ENCODE peak calls at places on chromosomes 12 and 14, in six cellular contexts. One of them, this sample, is unnamed.

GRCh38 chr14:32947081-32947480 is 8.4 kb downstream of the NPAS3 start:
- DNase-seq in MV-4-11: no peak
- DNase-seq in hypothalamus: no peak
- DNase-seq in OCI-M1: no peak
- DNase-seq in GM10248: no peak
- DNase-seq in PC-9: no peak
- DNase-seq in this sample: no peak

GRCh38 chr14:74019743-74020142 is 594 bp downstream of the BBOF1 start:
- DNase-seq in OCI-M1: peak; percentile 23
- DNase-seq in GM10248: no peak
- DNase-seq in MV-4-11: no peak
- DNase-seq in PC-9: peak; percentile 7
- DNase-seq in hypothalamus: no peak
- DNase-seq in this sample: no peak

GRCh38 chr12:52230364-52231281 is 2.4 kb upstream of the KRT7 start:
- DNase-seq in hypothalamus: no peak
- DNase-seq in MV-4-11: no peak
- DNase-seq in GM10248: no peak
- DNase-seq in PC-9: peak; percentile 85
- DNase-seq in OCI-M1: no peak
- DNase-seq in this sample: no peak

GRCh38 chr14:93319958-93320357 is 12.9 kb downstream of the BTBD7 start:
- DNase-seq in GM10248: no peak
- DNase-seq in OCI-M1: peak; percentile 46
- DNase-seq in hypothalamus: no peak
- DNase-seq in PC-9: no peak
- DNase-seq in MV-4-11: peak; percentile 30
- DNase-seq in this sample: no peak

GRCh38 chr12:70719672-70720420 is 82.6 kb upstream of the PTPRB start:
- DNase-seq in PC-9: no peak
- DNase-seq in MV-4-11: peak; percentile 1
- DNase-seq in GM10248: peak; percentile 30
- DNase-seq in OCI-M1: peak; percentile 60
- DNase-seq in hypothalamus: no peak
- DNase-seq in this sample: peak; percentile 45

GRCh38 chr12:131010376-131011131 is 56.8 kb downstream of the ADGRD1 start:
- DNase-seq in GM10248: no peak
- DNase-seq in MV-4-11: no peak
- DNase-seq in PC-9: no peak
- DNase-seq in OCI-M1: no peak
- DNase-seq in hypothalamus: no peak
- DNase-seq in this sample: no peak

GRCh38 chr12:47054659-47055058 is 24.8 kb upstream of the PCED1B start:
- DNase-seq in GM10248: no peak
- DNase-seq in PC-9: no peak
- DNase-seq in OCI-M1: peak; percentile 50
- DNase-seq in MV-4-11: peak; percentile 26
- DNase-seq in hypothalamus: no peak
- DNase-seq in this sample: no peak

GRCh38 chr14:37985826-37986470 is 221.8 kb upstream of the SSTR1 start:
- DNase-seq in PC-9: peak; percentile 15
- DNase-seq in MV-4-11: peak; percentile 25
- DNase-seq in OCI-M1: peak; percentile 70
- DNase-seq in GM10248: peak; percentile 8
- DNase-seq in hypothalamus: no peak
- DNase-seq in this sample: peak; percentile 84

GRCh38 chr14:68563256-68564131 is 229.4 kb downstream of the ZFP36L1 start:
- DNase-seq in GM10248: no peak
- DNase-seq in MV-4-11: no peak
- DNase-seq in hypothalamus: no peak
- DNase-seq in PC-9: no peak
- DNase-seq in OCI-M1: no peak
- DNase-seq in this sample: no peak

GRCh38 chr14:99644723-99645544 is at the start of gene HHIPL1:
- DNase-seq in MV-4-11: peak; percentile 58
- DNase-seq in GM10248: no peak
- DNase-seq in OCI-M1: no peak
- DNase-seq in PC-9: no peak
- DNase-seq in hypothalamus: no peak
- DNase-seq in this sample: no peak

GRCh38 chr12:80420075-80420474 is 24.0 kb upstream of the PTPRQ start:
- DNase-seq in OCI-M1: no peak
- DNase-seq in PC-9: no peak
- DNase-seq in MV-4-11: no peak
- DNase-seq in hypothalamus: no peak
- DNase-seq in GM10248: no peak
- DNase-seq in this sample: no peak

GRCh38 chr12:122203968-122204828 is 689 bp downstream of the B3GNT4 start:
- DNase-seq in OCI-M1: no peak
- DNase-seq in MV-4-11: no peak
- DNase-seq in GM10248: peak; percentile 31
- DNase-seq in hypothalamus: no peak
- DNase-seq in PC-9: no peak
- DNase-seq in this sample: no peak

GRCh38 chr12:124005736-124006581 is 32.9 kb downstream of the ZNF664 start:
- DNase-seq in PC-9: no peak
- DNase-seq in hypothalamus: no peak
- DNase-seq in OCI-M1: no peak
- DNase-seq in MV-4-11: peak; percentile 26
- DNase-seq in GM10248: peak; percentile 51
- DNase-seq in this sample: peak; percentile 19

GRCh38 chr14:104794641-104795467 is 694 bp downstream of the AKT1 start:
- DNase-seq in MV-4-11: no peak
- DNase-seq in OCI-M1: peak; percentile 3
- DNase-seq in hypothalamus: no peak
- DNase-seq in GM10248: peak; percentile 59
- DNase-seq in PC-9: peak; percentile 25
- DNase-seq in this sample: peak; percentile 58

GRCh38 chr14:36243183-36243582 is 66.7 kb upstream of the PTCSC3 start:
- DNase-seq in MV-4-11: no peak
- DNase-seq in PC-9: no peak
- DNase-seq in GM10248: no peak
- DNase-seq in hypothalamus: no peak
- DNase-seq in OCI-M1: no peak
- DNase-seq in this sample: no peak

GRCh38 chr12:59708059-59708458 is 112.2 kb downstream of the SLC16A7 start:
- DNase-seq in GM10248: no peak
- DNase-seq in hypothalamus: no peak
- DNase-seq in MV-4-11: no peak
- DNase-seq in OCI-M1: no peak
- DNase-seq in PC-9: no peak
- DNase-seq in this sample: no peak

GRCh38 chr12:104906695-104907094 is 51.4 kb downstream of the SLC41A2 start:
- DNase-seq in PC-9: no peak
- DNase-seq in OCI-M1: no peak
- DNase-seq in GM10248: no peak
- DNase-seq in hypothalamus: no peak
- DNase-seq in MV-4-11: no peak
- DNase-seq in this sample: no peak

GRCh38 chr12:131794061-131794460 is 34.1 kb upstream of the MMP17 start:
- DNase-seq in MV-4-11: no peak
- DNase-seq in OCI-M1: no peak
- DNase-seq in hypothalamus: no peak
- DNase-seq in GM10248: no peak
- DNase-seq in PC-9: no peak
- DNase-seq in this sample: no peak

GRCh38 chr12:113273053-113273725 is 51.9 kb downstream of the TPCN1 start:
- DNase-seq in GM10248: no peak
- DNase-seq in MV-4-11: no peak
- DNase-seq in PC-9: no peak
- DNase-seq in hypothalamus: no peak
- DNase-seq in OCI-M1: no peak
- DNase-seq in this sample: no peak

GRCh38 chr12:43113153-43113552 is 438.9 kb downstream of the ADAMTS20 start:
- DNase-seq in GM10248: no peak
- DNase-seq in hypothalamus: no peak
- DNase-seq in OCI-M1: peak; percentile 86
- DNase-seq in PC-9: no peak
- DNase-seq in MV-4-11: peak; percentile 16
- DNase-seq in this sample: no peak

GRCh38 chr12:121811434-121812319 is 7.9 kb downstream of the SETD1B start:
- DNase-seq in OCI-M1: peak; percentile 83
- DNase-seq in hypothalamus: no peak
- DNase-seq in MV-4-11: peak; percentile 48
- DNase-seq in GM10248: peak; percentile 91
- DNase-seq in PC-9: peak; percentile 80
- DNase-seq in this sample: peak; percentile 70

GRCh38 chr14:105845725-105846309 is 319.4 kb downstream of the TMEM121 start:
- DNase-seq in hypothalamus: no peak
- DNase-seq in OCI-M1: no peak
- DNase-seq in PC-9: no peak
- DNase-seq in GM10248: no peak
- DNase-seq in MV-4-11: no peak
- DNase-seq in this sample: peak; percentile 2

GRCh38 chr12:102438047-102438822 is 42.1 kb downstream of the IGF1 start:
- DNase-seq in PC-9: no peak
- DNase-seq in OCI-M1: peak; percentile 94
- DNase-seq in hypothalamus: no peak
- DNase-seq in GM10248: no peak
- DNase-seq in MV-4-11: no peak
- DNase-seq in this sample: no peak

GRCh38 chr12:100576311-100577036 is 3.0 kb downstream of the GAS2L3 start:
- DNase-seq in MV-4-11: peak; percentile 90
- DNase-seq in PC-9: no peak
- DNase-seq in OCI-M1: no peak
- DNase-seq in hypothalamus: no peak
- DNase-seq in GM10248: no peak
- DNase-seq in this sample: no peak

GRCh38 chr14:70567791-70568190 is 32.7 kb downstream of the MED6 start:
- DNase-seq in hypothalamus: no peak
- DNase-seq in MV-4-11: peak; percentile 51
- DNase-seq in GM10248: peak; percentile 35
- DNase-seq in OCI-M1: peak; percentile 46
- DNase-seq in PC-9: peak; percentile 6
- DNase-seq in this sample: peak; percentile 52

GRCh38 chr12:130214686-130215370 is 52.6 kb downstream of the FZD10 start:
- DNase-seq in hypothalamus: no peak
- DNase-seq in PC-9: no peak
- DNase-seq in GM10248: no peak
- DNase-seq in OCI-M1: no peak
- DNase-seq in MV-4-11: no peak
- DNase-seq in this sample: no peak

GRCh38 chr14:76997257-76997970 is 31.1 kb downstream of the IRF2BPL start:
- DNase-seq in GM10248: no peak
- DNase-seq in OCI-M1: no peak
- DNase-seq in hypothalamus: no peak
- DNase-seq in PC-9: no peak
- DNase-seq in MV-4-11: no peak
- DNase-seq in this sample: no peak

GRCh38 chr12:63753743-63754142 is 26.0 kb upstream of the RXYLT1 start:
- DNase-seq in PC-9: no peak
- DNase-seq in hypothalamus: no peak
- DNase-seq in OCI-M1: no peak
- DNase-seq in MV-4-11: no peak
- DNase-seq in GM10248: no peak
- DNase-seq in this sample: no peak

This sample was measured in OCI-LY7.